ENCODE peak calls at places on chromosomes 11 and 22, in eight cellular contexts. One of them, this sample, is unnamed.

GRCh38 chr11:69939551-69940245 is 120.5 kb upstream of the FGF3 start:
- DNase-seq in CD4-positive, alpha-beta T cell: no peak
- DNase-seq in progenitor cell of endocrine pancreas: no peak
- DNase-seq in HFFc6: no peak
- DNase-seq in colonic mucosa: no peak
- DNase-seq in uterus: peak
- DNase-seq in Peyer's patch: peak
- DNase-seq in AG10803: no peak
- DNase-seq in this sample: peak

GRCh38 chr22:37561209-37562048 is 1.1 kb downstream of the CDC42EP1 start:
- DNase-seq in CD4-positive, alpha-beta T cell: peak
- DNase-seq in progenitor cell of endocrine pancreas: peak
- DNase-seq in HFFc6: peak
- DNase-seq in colonic mucosa: peak
- DNase-seq in uterus: peak
- DNase-seq in Peyer's patch: peak
- DNase-seq in AG10803: peak
- DNase-seq in this sample: peak

GRCh38 chr11:65042899-65043298 is 1.9 kb downstream of the SAC3D1 start:
- DNase-seq in CD4-positive, alpha-beta T cell: no peak
- DNase-seq in progenitor cell of endocrine pancreas: no peak
- DNase-seq in HFFc6: no peak
- DNase-seq in colonic mucosa: no peak
- DNase-seq in uterus: no peak
- DNase-seq in Peyer's patch: no peak
- DNase-seq in AG10803: no peak
- DNase-seq in this sample: no peak

GRCh38 chr11:123145220-123145619 is 49.8 kb downstream of the CLMP start:
- DNase-seq in CD4-positive, alpha-beta T cell: no peak
- DNase-seq in progenitor cell of endocrine pancreas: no peak
- DNase-seq in HFFc6: peak
- DNase-seq in colonic mucosa: no peak
- DNase-seq in uterus: no peak
- DNase-seq in Peyer's patch: no peak
- DNase-seq in AG10803: peak
- DNase-seq in this sample: peak

GRCh38 chr22:47089796-47090460 is 327.5 kb downstream of the TBC1D22A start:
- DNase-seq in CD4-positive, alpha-beta T cell: no peak
- DNase-seq in progenitor cell of endocrine pancreas: no peak
- DNase-seq in HFFc6: no peak
- DNase-seq in colonic mucosa: no peak
- DNase-seq in uterus: no peak
- DNase-seq in Peyer's patch: no peak
- DNase-seq in AG10803: no peak
- DNase-seq in this sample: no peak

GRCh38 chr22:28115426-28115825 is 196.4 kb upstream of the PITPNB start:
- DNase-seq in CD4-positive, alpha-beta T cell: no peak
- DNase-seq in progenitor cell of endocrine pancreas: no peak
- DNase-seq in HFFc6: no peak
- DNase-seq in colonic mucosa: no peak
- DNase-seq in uterus: no peak
- DNase-seq in Peyer's patch: no peak
- DNase-seq in AG10803: no peak
- DNase-seq in this sample: no peak

GRCh38 chr11:101034076-101034475 is 95.5 kb downstream of the PGR start:
- DNase-seq in CD4-positive, alpha-beta T cell: no peak
- DNase-seq in progenitor cell of endocrine pancreas: no peak
- DNase-seq in HFFc6: no peak
- DNase-seq in colonic mucosa: no peak
- DNase-seq in uterus: peak
- DNase-seq in Peyer's patch: no peak
- DNase-seq in AG10803: no peak
- DNase-seq in this sample: peak

GRCh38 chr22:22748297-22748743 is 103.9 kb downstream of the GGTLC2 start:
- DNase-seq in CD4-positive, alpha-beta T cell: no peak
- DNase-seq in progenitor cell of endocrine pancreas: no peak
- DNase-seq in HFFc6: peak
- DNase-seq in colonic mucosa: peak
- DNase-seq in uterus: no peak
- DNase-seq in Peyer's patch: peak
- DNase-seq in AG10803: peak
- DNase-seq in this sample: peak

GRCh38 chr11:22624742-22625447 is 728 bp downstream of the FANCF start:
- DNase-seq in CD4-positive, alpha-beta T cell: peak
- DNase-seq in progenitor cell of endocrine pancreas: peak
- DNase-seq in HFFc6: peak
- DNase-seq in colonic mucosa: peak
- DNase-seq in uterus: peak
- DNase-seq in Peyer's patch: peak
- DNase-seq in AG10803: peak
- DNase-seq in this sample: peak

GRCh38 chr11:47359162-47359561 is 6.7 kb upstream of the MYBPC3 start:
- DNase-seq in CD4-positive, alpha-beta T cell: no peak
- DNase-seq in progenitor cell of endocrine pancreas: no peak
- DNase-seq in HFFc6: no peak
- DNase-seq in colonic mucosa: no peak
- DNase-seq in uterus: no peak
- DNase-seq in Peyer's patch: no peak
- DNase-seq in AG10803: no peak
- DNase-seq in this sample: no peak

GRCh38 chr11:119685073-119685746 is 43.8 kb downstream of the NECTIN1 start:
- DNase-seq in CD4-positive, alpha-beta T cell: no peak
- DNase-seq in progenitor cell of endocrine pancreas: no peak
- DNase-seq in HFFc6: no peak
- DNase-seq in colonic mucosa: no peak
- DNase-seq in uterus: no peak
- DNase-seq in Peyer's patch: no peak
- DNase-seq in AG10803: no peak
- DNase-seq in this sample: no peak

GRCh38 chr11:106421673-106422292 is 344.3 kb downstream of the AASDHPPT start:
- DNase-seq in CD4-positive, alpha-beta T cell: no peak
- DNase-seq in progenitor cell of endocrine pancreas: no peak
- DNase-seq in HFFc6: no peak
- DNase-seq in colonic mucosa: no peak
- DNase-seq in uterus: no peak
- DNase-seq in Peyer's patch: no peak
- DNase-seq in AG10803: no peak
- DNase-seq in this sample: no peak

DNA sequence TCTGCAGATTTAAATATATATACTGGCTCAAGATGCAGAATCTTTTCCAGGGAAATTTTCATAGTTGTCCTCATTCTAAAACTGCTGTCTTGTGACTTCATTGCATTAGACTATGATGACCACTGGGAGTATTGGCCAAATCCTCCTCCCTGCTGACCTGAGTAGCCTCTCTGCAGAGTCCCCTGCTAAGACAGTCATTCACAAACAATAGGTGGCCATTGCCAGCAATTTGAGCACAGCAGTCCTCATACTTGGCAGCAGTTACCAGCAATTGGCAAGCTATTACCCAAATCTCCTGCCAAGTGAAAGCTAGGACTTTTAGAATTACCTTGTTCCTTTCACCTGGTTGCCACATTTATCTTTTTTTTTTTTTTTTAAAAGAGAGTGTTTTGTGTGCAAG is 325.8 kb downstream of the FAT3 start:
- DNase-seq in CD4-positive, alpha-beta T cell: no peak
- DNase-seq in progenitor cell of endocrine pancreas: no peak
- DNase-seq in HFFc6: no peak
- DNase-seq in colonic mucosa: no peak
- DNase-seq in uterus: no peak
- DNase-seq in Peyer's patch: no peak
- DNase-seq in AG10803: no peak
- DNase-seq in this sample: no peak
- TF ChIP-seq CTCF in CD4-positive, alpha-beta T cell: no peak
- TF ChIP-seq CTCF in progenitor cell of endocrine pancreas: no peak
- TF ChIP-seq CTCF in HFFc6: no peak
- TF ChIP-seq CTCF in colonic mucosa: no peak
- TF ChIP-seq CTCF in uterus: no peak
- TF ChIP-seq CTCF in Peyer's patch: no peak
- TF ChIP-seq CTCF in AG10803: no peak
- TF ChIP-seq CTCF in this sample: no peak

GRCh38 chr11:62727833-62728721 is at the start of gene TTC9C:
- DNase-seq in CD4-positive, alpha-beta T cell: peak
- DNase-seq in progenitor cell of endocrine pancreas: peak
- DNase-seq in HFFc6: peak
- DNase-seq in colonic mucosa: peak
- DNase-seq in uterus: peak
- DNase-seq in Peyer's patch: peak
- DNase-seq in AG10803: peak
- DNase-seq in this sample: peak

GRCh38 chr11:62727007-62727832 is at the start of gene HNRNPUL2:
- DNase-seq in CD4-positive, alpha-beta T cell: peak
- DNase-seq in progenitor cell of endocrine pancreas: peak
- DNase-seq in HFFc6: peak
- DNase-seq in colonic mucosa: peak
- DNase-seq in uterus: peak
- DNase-seq in Peyer's patch: peak
- DNase-seq in AG10803: peak
- DNase-seq in this sample: peak

GRCh38 chr11:62737196-62737595 is 8.9 kb downstream of the TTC9C start:
- DNase-seq in CD4-positive, alpha-beta T cell: no peak
- DNase-seq in progenitor cell of endocrine pancreas: no peak
- DNase-seq in HFFc6: no peak
- DNase-seq in colonic mucosa: no peak
- DNase-seq in uterus: no peak
- DNase-seq in Peyer's patch: no peak
- DNase-seq in AG10803: no peak
- DNase-seq in this sample: no peak

GRCh38 chr11:62732830-62733229 is 4.5 kb downstream of the TTC9C start:
- DNase-seq in CD4-positive, alpha-beta T cell: no peak
- DNase-seq in progenitor cell of endocrine pancreas: no peak
- DNase-seq in HFFc6: no peak
- DNase-seq in colonic mucosa: no peak
- DNase-seq in uterus: no peak
- DNase-seq in Peyer's patch: no peak
- DNase-seq in AG10803: peak
- DNase-seq in this sample: peak
- TF ChIP-seq CTCF in CD4-positive, alpha-beta T cell: peak
- TF ChIP-seq CTCF in progenitor cell of endocrine pancreas: no peak
- TF ChIP-seq CTCF in HFFc6: peak
- TF ChIP-seq CTCF in colonic mucosa: no peak
- TF ChIP-seq CTCF in uterus: no peak
- TF ChIP-seq CTCF in Peyer's patch: no peak
- TF ChIP-seq CTCF in AG10803: peak
- TF ChIP-seq CTCF in this sample: no peak

GRCh38 chr11:1389932-1390587 is at the start of gene BRSK2:
- DNase-seq in CD4-positive, alpha-beta T cell: no peak
- DNase-seq in progenitor cell of endocrine pancreas: no peak
- DNase-seq in HFFc6: no peak
- DNase-seq in colonic mucosa: no peak
- DNase-seq in uterus: no peak
- DNase-seq in Peyer's patch: no peak
- DNase-seq in AG10803: no peak
- DNase-seq in this sample: no peak

GRCh38 chr11:1389103-1389931 is 417 bp upstream of the BRSK2 start:
- DNase-seq in CD4-positive, alpha-beta T cell: peak
- DNase-seq in progenitor cell of endocrine pancreas: peak
- DNase-seq in HFFc6: peak
- DNase-seq in colonic mucosa: peak
- DNase-seq in uterus: peak
- DNase-seq in Peyer's patch: peak
- DNase-seq in AG10803: peak
- DNase-seq in this sample: peak

GRCh38 chr11:1387521-1387920 is 2.2 kb upstream of the BRSK2 start:
- DNase-seq in CD4-positive, alpha-beta T cell: no peak
- DNase-seq in progenitor cell of endocrine pancreas: no peak
- DNase-seq in HFFc6: no peak
- DNase-seq in colonic mucosa: no peak
- DNase-seq in uterus: no peak
- DNase-seq in Peyer's patch: no peak
- DNase-seq in AG10803: no peak
- DNase-seq in this sample: no peak

GRCh38 chr11:1388763-1389102 is 1.0 kb upstream of the BRSK2 start:
- DNase-seq in CD4-positive, alpha-beta T cell: no peak
- DNase-seq in progenitor cell of endocrine pancreas: no peak
- DNase-seq in HFFc6: no peak
- DNase-seq in colonic mucosa: no peak
- DNase-seq in uterus: no peak
- DNase-seq in Peyer's patch: no peak
- DNase-seq in AG10803: no peak
- DNase-seq in this sample: no peak

GRCh38 chr11:1387961-1388762 is 1.6 kb upstream of the BRSK2 start:
- DNase-seq in CD4-positive, alpha-beta T cell: no peak
- DNase-seq in progenitor cell of endocrine pancreas: no peak
- DNase-seq in HFFc6: no peak
- DNase-seq in colonic mucosa: no peak
- DNase-seq in uterus: no peak
- DNase-seq in Peyer's patch: no peak
- DNase-seq in AG10803: no peak
- DNase-seq in this sample: no peak
- TF ChIP-seq CTCF in CD4-positive, alpha-beta T cell: no peak
- TF ChIP-seq CTCF in progenitor cell of endocrine pancreas: no peak
- TF ChIP-seq CTCF in HFFc6: peak
- TF ChIP-seq CTCF in colonic mucosa: no peak
- TF ChIP-seq CTCF in uterus: no peak
- TF ChIP-seq CTCF in Peyer's patch: no peak
- TF ChIP-seq CTCF in AG10803: no peak
- TF ChIP-seq CTCF in this sample: no peak

GRCh38 chr11:37710031-37710430 is 1112.0 kb upstream of the RAG2 start:
- DNase-seq in CD4-positive, alpha-beta T cell: no peak
- DNase-seq in progenitor cell of endocrine pancreas: no peak
- DNase-seq in HFFc6: peak
- DNase-seq in colonic mucosa: no peak
- DNase-seq in uterus: no peak
- DNase-seq in Peyer's patch: no peak
- DNase-seq in AG10803: peak
- DNase-seq in this sample: peak

DNA sequence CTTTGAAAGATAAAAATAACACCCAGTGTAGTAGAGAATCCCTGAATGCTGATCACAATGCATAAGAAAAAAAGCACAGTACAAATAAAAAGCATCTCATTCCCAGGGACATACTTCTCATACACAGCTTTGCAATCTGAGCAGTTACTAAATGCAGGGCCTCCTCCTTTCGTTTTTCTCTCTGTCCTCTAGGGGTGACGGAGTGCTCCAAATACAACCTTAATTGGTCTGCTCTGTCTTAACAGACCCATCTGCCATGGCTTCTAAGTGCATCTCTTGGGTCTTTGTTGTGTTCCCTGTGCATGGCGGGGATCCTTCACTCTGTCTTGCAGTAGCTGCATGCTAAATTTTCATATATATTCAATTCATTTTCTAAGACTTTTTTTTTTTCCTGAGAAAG is 1114.2 kb upstream of the RAG2 start:
- DNase-seq in CD4-positive, alpha-beta T cell: no peak
- DNase-seq in progenitor cell of endocrine pancreas: no peak
- DNase-seq in HFFc6: no peak
- DNase-seq in colonic mucosa: no peak
- DNase-seq in uterus: no peak
- DNase-seq in Peyer's patch: no peak
- DNase-seq in AG10803: no peak
- DNase-seq in this sample: peak
- TF ChIP-seq CTCF in CD4-positive, alpha-beta T cell: no peak
- TF ChIP-seq CTCF in progenitor cell of endocrine pancreas: peak
- TF ChIP-seq CTCF in HFFc6: peak
- TF ChIP-seq CTCF in colonic mucosa: no peak
- TF ChIP-seq CTCF in uterus: no peak
- TF ChIP-seq CTCF in Peyer's patch: no peak
- TF ChIP-seq CTCF in AG10803: no peak
- TF ChIP-seq CTCF in this sample: peak

This sample was measured in fibroblast of the aortic adventitia.